ENCODE peak calls at places on chromosomes 7 and 10, in six cellular contexts. N, Q, H, M, O and U are unnamed samples.

GRCh38 chr7:35781767-35782515 is 18.9 kb upstream of the SEPTIN7 start:
- DNase-seq in N (no peak), Q (no peak), H (no peak), M (no peak), O (no peak), U (no peak)

GRCh38 chr10:35331894-35332640 is 4.2 kb upstream of the CCNY start:
- DNase-seq in N (peak), Q (peak), H (no peak), M (no peak), O (no peak), U (peak)

GRCh38 chr10:27157150-27157549 is 2.0 kb downstream of the MASTL start:
- DNase-seq in N (peak), Q (peak), H (no peak), M (no peak), O (no peak), U (no peak)

GRCh38 chr7:139572704-139573395 is 49.4 kb downstream of the CLEC2L start:
- DNase-seq in N (no peak), Q (no peak), H (peak), M (no peak), O (no peak), U (no peak)

GRCh38 chr10:133272964-133273420 is 3.7 kb downstream of the ADAM8 start:
- DNase-seq in N (no peak), Q (no peak), H (no peak), M (no peak), O (no peak), U (no peak)

GRCh38 chr10:6239213-6239991 is 36.7 kb downstream of the PFKFB3 start:
- DNase-seq in N (peak), Q (peak), H (peak), M (no peak), O (peak), U (peak)

GRCh38 chr10:98268694-98269386 is 846 bp upstream of the LOXL4 start:
- DNase-seq in N (no peak), Q (peak), H (no peak), M (no peak), O (no peak), U (no peak)

GRCh38 chr10:103854687-103855423 is 521 bp downstream of the SH3PXD2A start:
- DNase-seq in N (peak), Q (no peak), H (no peak), M (peak), O (no peak), U (no peak)

GRCh38 chr10:107409517-107409916 is 245.0 kb upstream of the SORCS1 start:
- DNase-seq in N (peak), Q (peak), H (no peak), M (peak), O (no peak), U (no peak)

GRCh38 chr10:48322017-48322416 is 15.5 kb downstream of the MAPK8 start:
- DNase-seq in N (peak), Q (no peak), H (no peak), M (no peak), O (no peak), U (no peak)

GRCh38 chr7:45593877-45594276 is 19.7 kb downstream of the ADCY1 start:
- DNase-seq in N (no peak), Q (no peak), H (peak), M (no peak), O (no peak), U (no peak)
- H3K4me3 ChIP-seq in N (no peak), Q (no peak), H (no peak), M (no peak), O (no peak), U (no peak)

DNA sequence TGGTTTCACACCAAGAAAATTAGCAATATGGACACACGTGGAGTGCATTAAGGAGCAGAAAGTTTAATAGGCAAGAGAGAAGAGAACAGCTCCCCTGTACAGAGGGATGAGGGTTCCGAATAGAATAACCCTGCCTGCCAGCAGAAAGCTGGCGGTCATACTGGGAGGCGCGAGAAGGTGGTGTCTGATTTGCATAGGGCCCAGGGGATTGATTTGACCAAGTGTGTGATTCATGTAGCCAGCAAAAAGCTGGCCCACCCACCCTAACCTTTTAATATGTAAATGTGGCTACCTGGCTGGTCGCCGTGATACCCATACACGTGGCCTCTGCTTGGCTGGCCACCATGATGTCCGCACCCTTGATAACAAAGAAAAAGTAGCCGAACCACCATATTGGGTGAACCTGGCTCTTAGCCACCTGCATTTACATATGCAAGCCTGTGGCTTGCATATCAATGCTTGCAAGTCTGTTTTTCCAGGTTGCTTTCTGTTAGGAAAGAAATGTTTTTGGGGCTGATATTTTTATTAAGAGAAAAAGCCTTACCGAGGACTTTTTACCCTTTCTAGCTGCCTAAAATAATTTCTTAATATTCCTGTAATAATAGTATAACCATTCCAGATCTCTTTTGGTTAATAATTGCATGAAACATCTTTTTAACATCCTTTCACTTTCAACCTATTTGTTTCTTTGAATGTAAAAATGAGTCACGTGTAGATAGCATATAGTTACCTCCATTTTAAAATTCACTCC is 20.5 kb upstream of the VWDE start:
- DNase-seq in N (no peak), Q (no peak), H (no peak), M (peak), O (no peak), U (no peak)
- H3K4me3 ChIP-seq in N (peak), Q (no peak), H (no peak), M (no peak), O (no peak), U (no peak)

GRCh38 chr7:36944843-36945242 is 220.5 kb upstream of the AOAH start:
- DNase-seq in N (no peak), Q (no peak), H (no peak), M (no peak), O (no peak), U (no peak)

GRCh38 chr7:36942558-36943354 is 218.5 kb upstream of the AOAH start:
- DNase-seq in N (no peak), Q (no peak), H (no peak), M (no peak), O (no peak), U (no peak)

GRCh38 chr7:36946401-36946739 is 222.1 kb upstream of the AOAH start:
- DNase-seq in N (no peak), Q (no peak), H (no peak), M (no peak), O (no peak), U (no peak)

GRCh38 chr7:36943591-36944430 is 219.5 kb upstream of the AOAH start:
- DNase-seq in N (no peak), Q (no peak), H (no peak), M (no peak), O (no peak), U (no peak)

GRCh38 chr7:36945612-36946400 is 221.5 kb upstream of the AOAH start:
- DNase-seq in N (no peak), Q (no peak), H (no peak), M (no peak), O (no peak), U (no peak)
- H3K4me3 ChIP-seq in N (no peak), Q (no peak), H (no peak), M (no peak), O (no peak), U (no peak)

GRCh38 chr7:39085590-39086049 is 107.9 kb downstream of the POU6F2 start:
- DNase-seq in N (peak), Q (peak), H (no peak), M (peak), O (no peak), U (no peak)
- H3K4me3 ChIP-seq in N (no peak), Q (no peak), H (no peak), M (peak), O (no peak), U (peak)

GRCh38 chr7:107581387-107582013 is 1.5 kb downstream of the BCAP29 start:
- DNase-seq in N (peak), Q (no peak), H (no peak), M (no peak), O (no peak), U (no peak)
- H3K4me3 ChIP-seq in N (peak), Q (no peak), H (peak), M (no peak), O (peak), U (no peak)